ENCODE peak calls at places on chromosomes 3 and 15, in four cellular contexts. W, V, G and D are unnamed samples.

GRCh38 chr15:79091204-79091867 is 756 bp upstream of the RASGRF1 start:
- DNase-seq in W (no peak), G (no peak), V (no peak), D (no peak)

GRCh38 chr15:42955518-42955917 is 34.9 kb upstream of the TTBK2 start:
- DNase-seq in V (no peak), G (peak), W (no peak), D (no peak)

GRCh38 chr3:126467611-126467955 is 8.1 kb downstream of the ZXDC start:
- DNase-seq in W (no peak), G (no peak), V (no peak), D (peak)

GRCh38 chr3:133437391-133438093 is 37.7 kb downstream of the BFSP2 start:
- DNase-seq in W (no peak), V (no peak), G (no peak), D (no peak)

GRCh38 chr3:71466483-71466882 is 117.0 kb downstream of the FOXP1 start:
- DNase-seq in W (no peak), V (peak), G (no peak), D (no peak)

GRCh38 chr3:180085122-180085710 is 48.5 kb upstream of the PEX5L start:
- DNase-seq in W (no peak), V (no peak), G (no peak), D (no peak)

GRCh38 chr3:64224826-64225606 is at the start of gene PRICKLE2:
- DNase-seq in V (peak), G (peak), W (no peak), D (peak)

GRCh38 chr3:16050641-16051467 is 123.6 kb upstream of the GALNT15 start:
- DNase-seq in G (no peak), W (no peak), V (peak), D (no peak)

GRCh38 chr3:164186095-164186494 is 892.2 kb downstream of the SI start:
- DNase-seq in W (no peak), G (no peak), V (no peak), D (no peak)

GRCh38 chr3:30399394-30400181 is 206.8 kb upstream of the TGFBR2 start:
- DNase-seq in W (no peak), G (no peak), V (no peak), D (no peak)

GRCh38 chr15:30956216-30956803 is 35.1 kb downstream of the MTMR10 start:
- DNase-seq in G (no peak), V (no peak), W (no peak), D (no peak)

GRCh38 chr15:64667736-64668161 is 107.6 kb downstream of the RBPMS2 start:
- DNase-seq in W (no peak), G (peak), V (no peak), D (no peak)

GRCh38 chr15:79030470-79030869 is 60.1 kb downstream of the RASGRF1 start:
- DNase-seq in G (no peak), W (no peak), V (no peak), D (no peak)

GRCh38 chr15:25094066-25094465 is 139.3 kb downstream of the SNRPN start:
- DNase-seq in W (no peak), G (no peak), V (no peak), D (no peak)

GRCh38 chr3:65811050-65811766 is 227.5 kb downstream of the MAGI1 start:
- DNase-seq in G (peak), W (no peak), V (peak), D (no peak)

GRCh38 chr3:9122732-9123364 is 126.6 kb downstream of the SRGAP3 start:
- DNase-seq in V (no peak), G (no peak), W (no peak), D (no peak)